ENCODE peak calls at places on chromosomes 7 and 10, in nine cellular contexts. V is epithelial cell of esophagus; L is germinal center; Z is hepatocyte; U is thoracic aorta; A is lung; N is left lobe of liver; E is kidney glomerular epithelial cell; B is stimulated activated CD8-positive, alpha-beta memory T cell treated with anti-CD3 and anti-CD28 coated beads, Interleukin-4, amount 100 ng/mL, for 1 hour. M is an unnamed sample.

GRCh38 chr7:155293721-155294642 is 3.7 kb upstream of the INSIG1 start:
- DNase-seq in V (no peak), U (no peak), Z (no peak), L (no peak), B (no peak), E (no peak), N (peak), A (no peak), M (no peak)

GRCh38 chr10:74836855-74837254 is 10.5 kb downstream of the KAT6B start:
- DNase-seq in U (no peak), B (no peak), N (no peak), E (no peak), A (no peak), V (no peak), Z (no peak), L (no peak), M (no peak)

GRCh38 chr10:113357688-113358306 is 195.1 kb upstream of the HABP2 start:
- DNase-seq in Z (no peak), B (no peak), N (no peak), L (no peak), A (no peak), E (no peak), V (no peak), U (no peak), M (no peak)

GRCh38 chr10:133362846-133363245 is 5.0 kb upstream of the FUOM start:
- DNase-seq in U (no peak), L (no peak), Z (no peak), V (no peak), N (no peak), E (no peak), B (no peak), A (no peak), M (no peak)

GRCh38 chr10:121536271-121536918 is 61.8 kb downstream of the FGFR2 start:
- DNase-seq in Z (no peak), B (no peak), L (no peak), A (no peak), V (peak), N (peak), E (no peak), U (no peak), M (no peak)

GRCh38 chr7:94311545-94311944 is 83.2 kb upstream of the COL1A2 start:
- DNase-seq in Z (no peak), B (no peak), A (no peak), L (no peak), E (no peak), N (no peak), U (no peak), V (no peak), M (no peak)

GRCh38 chr10:68106656-68107055 is 2.6 kb upstream of the MYPN start:
- DNase-seq in U (no peak), V (peak), N (no peak), A (no peak), L (no peak), B (no peak), Z (no peak), E (peak), M (peak)

GRCh38 chr10:3554121-3554522 is 230.9 kb downstream of the KLF6 start:
- DNase-seq in N (no peak), U (no peak), V (no peak), B (no peak), A (no peak), L (no peak), Z (no peak), E (no peak), M (no peak)

GRCh38 chr7:124765401-124766352 is at the start of gene GPR37:
- DNase-seq in U (peak), L (peak), A (peak), B (no peak), V (peak), Z (peak), E (peak), N (peak), M (peak)

GRCh38 chr7:106216517-106217088 is 68.2 kb downstream of the NAMPT start:
- DNase-seq in V (peak), A (peak), Z (peak), L (no peak), U (peak), E (peak), N (no peak), B (no peak), M (peak)

GRCh38 chr10:3895045-3895609 is 110.1 kb upstream of the KLF6 start:
- DNase-seq in U (no peak), V (peak), B (no peak), A (no peak), E (peak), L (no peak), Z (no peak), N (no peak), M (no peak)

GRCh38 chr10:75408512-75408881 is 6.9 kb upstream of the ZNF503 start:
- DNase-seq in E (no peak), N (no peak), U (no peak), V (no peak), Z (peak), L (no peak), B (no peak), A (no peak), M (no peak)

GRCh38 chr10:97543025-97543546 is 29.5 kb upstream of the ANKRD2 start:
- DNase-seq in E (peak), B (no peak), A (peak), N (no peak), U (peak), Z (peak), L (no peak), V (peak), M (peak)

GRCh38 chr10:121910673-121911420 is 17.0 kb downstream of the ATE1 start:
- DNase-seq in E (peak), U (no peak), A (no peak), N (no peak), V (peak), Z (no peak), B (no peak), L (no peak), M (no peak)